ENCODE peak calls at places on chromosomes 11 and 22, in six cellular contexts. Q is stimulated activated CD8-positive, alpha-beta memory T cell treated with anti-CD3 and anti-CD28 coated beads, Interleukin-15, amount 100 ng/mL, for 24 hours; Y is Kasumi-1; S is fibroblast of gingiva; A is HT1080; N is NCI-H446. K is an unnamed sample.

GRCh38 chr22:40426671-40427070 is 56.3 kb downstream of the SGSM3 start:
- DNase-seq in Q (no peak), Y (no peak), A (peak; percentile 11), N (no peak), S (no peak), K (peak; percentile 53)

GRCh38 chr11:131591051-131591461 is 220.6 kb downstream of the NTM start:
- DNase-seq in S (no peak), A (no peak), Y (no peak), N (no peak), Q (no peak), K (no peak)

GRCh38 chr22:29270475-29271271 is 2.6 kb downstream of the EWSR1 start:
- DNase-seq in Y (no peak), N (no peak), A (no peak), Q (no peak), S (peak; percentile 34), K (peak; percentile 35)

GRCh38 chr22:45968751-45969413 is 8.1 kb downstream of the WNT7B start:
- DNase-seq in S (no peak), A (peak; percentile 99), N (no peak), Q (no peak), Y (no peak), K (peak; percentile 67)

GRCh38 chr11:9057888-9058287 is 33.5 kb downstream of the SCUBE2 start:
- DNase-seq in N (no peak), Y (no peak), Q (no peak), S (no peak), A (no peak), K (no peak)

GRCh38 chr11:27613670-27613950 is 86.6 kb downstream of the BDNF start:
- DNase-seq in N (no peak), A (no peak), S (no peak), Y (no peak), Q (no peak), K (no peak)

GRCh38 chr11:41836426-41836825 is 377.0 kb upstream of the LRRC4C start:
- DNase-seq in A (peak; percentile 3), Y (no peak), N (no peak), Q (no peak), S (no peak), K (no peak)

GRCh38 chr11:8584511-8584910 is 9.5 kb downstream of the STK33 start:
- DNase-seq in A (no peak), N (no peak), Y (no peak), Q (no peak), S (no peak), K (no peak)

GRCh38 chr22:44827666-44828065 is 75.3 kb downstream of the ARHGAP8 start:
- DNase-seq in Q (no peak), A (no peak), Y (no peak), N (no peak), S (no peak), K (no peak)

GRCh38 chr11:82365351-82365750 is 368.3 kb downstream of the FAM181B start:
- DNase-seq in Q (no peak), A (no peak), S (no peak), N (no peak), Y (no peak), K (no peak)

GRCh38 chr11:33970984-33971466 is 79.1 kb upstream of the LMO2 start:
- DNase-seq in N (peak; percentile 64), S (peak; percentile 46), A (peak; percentile 52), Q (no peak), Y (peak; percentile 81), K (peak; percentile 61)

GRCh38 chr22:23565288-23565941 is 14.7 kb downstream of the IGLL1 start:
- DNase-seq in A (peak; percentile 10), Q (no peak), S (no peak), Y (peak; percentile 26), N (no peak), K (peak; percentile 3)

GRCh38 chr11:102806296-102806695 is 8.3 kb upstream of the MMP1 start:
- DNase-seq in Q (no peak), A (no peak), S (peak; percentile 14), Y (no peak), N (no peak), K (no peak)

GRCh38 chr11:43316451-43316850 is 4.7 kb downstream of the API5 start:
- DNase-seq in N (no peak), Y (no peak), A (peak; percentile 78), Q (no peak), S (no peak), K (peak; percentile 34)

GRCh38 chr11:91156041-91156440 is 933.2 kb upstream of the CHORDC1 start:
- DNase-seq in N (no peak), A (no peak), Q (no peak), S (no peak), Y (no peak), K (no peak)

GRCh38 chr11:44445500-44446340 is 119.7 kb upstream of the CD82 start:
- DNase-seq in S (no peak), Y (no peak), N (no peak), Q (no peak), A (no peak), K (no peak)

GRCh38 chr11:3155216-3155615 is 9.9 kb downstream of the OSBPL5 start:
- DNase-seq in Q (no peak), Y (no peak), A (no peak), S (no peak), N (no peak), K (no peak)